ENCODE peak calls at places on chromosomes 12 and 14, in ten cellular contexts. T is choroid plexus epithelial cell; W is upper lobe of right lung; J is testis; I is GM12865; C is tibial nerve; R is pancreas; G is CD8-positive, alpha-beta T cell; S is thoracic aorta; Z is heart left ventricle. O is an unnamed sample.

GRCh38 chr12:47821346-47821706 is 1.6 kb upstream of the HDAC7 start:
- DNase-seq in S (no peak), I (no peak), Z (no peak), J (no peak), R (no peak), C (no peak), G (no peak), T (no peak), W (no peak), O (no peak)

GRCh38 chr12:62724285-62724684 is 210.7 kb downstream of the PPM1H start:
- DNase-seq in I (no peak), J (no peak), S (no peak), W (no peak), G (no peak), C (no peak), Z (no peak), T (no peak), R (no peak), O (no peak)

GRCh38 chr12:15546102-15546701 is 223.9 kb downstream of the PTPRO start:
- DNase-seq in T (no peak), J (no peak), S (no peak), R (no peak), I (peak), W (no peak), C (no peak), G (peak), Z (no peak), O (no peak)

GRCh38 chr12:127485528-127485927 is 781.4 kb upstream of the TMEM132C start:
- DNase-seq in C (no peak), S (no peak), R (no peak), T (peak), J (no peak), I (peak), G (no peak), W (no peak), Z (no peak), O (peak)

GRCh38 chr14:67371247-67372148 is 11.4 kb downstream of the EIF2S1 start:
- DNase-seq in Z (no peak), W (no peak), S (no peak), T (peak), I (no peak), J (no peak), G (no peak), C (no peak), R (no peak), O (no peak)

GRCh38 chr12:113305281-113305856 is 29.5 kb downstream of the SLC8B1 start:
- DNase-seq in S (no peak), G (no peak), R (no peak), C (no peak), J (no peak), I (no peak), Z (no peak), W (no peak), T (no peak), O (no peak)

GRCh38 chr12:18837025-18837424 is 99.1 kb downstream of the CAPZA3 start:
- DNase-seq in C (no peak), R (no peak), J (no peak), W (no peak), Z (no peak), I (no peak), T (no peak), S (no peak), G (no peak), O (no peak)

GRCh38 chr12:89988156-89988555 is 279.5 kb upstream of the ATP2B1 start:
- DNase-seq in G (no peak), J (no peak), R (no peak), I (no peak), Z (no peak), S (no peak), T (no peak), C (no peak), W (no peak), O (no peak)

GRCh38 chr12:92064420-92064819 is 81.2 kb downstream of the BTG1 start:
- DNase-seq in J (no peak), W (no peak), T (no peak), C (no peak), I (no peak), R (no peak), G (no peak), Z (no peak), S (no peak), O (no peak)

GRCh38 chr14:19947413-19948090 is 16.8 kb downstream of the OR4K1 start:
- DNase-seq in Z (no peak), G (no peak), W (no peak), S (no peak), I (no peak), R (no peak), T (no peak), J (no peak), C (no peak), O (no peak)

GRCh38 chr14:19949218-19949617 is 18.5 kb downstream of the OR4K1 start:
- DNase-seq in I (no peak), Z (no peak), S (no peak), W (no peak), T (no peak), C (no peak), G (no peak), R (no peak), J (no peak), O (no peak)
- H3K4me3 ChIP-seq in I (no peak), Z (no peak), S (no peak), W (no peak), T (no peak), C (no peak), G (no peak), R (no peak), J (no peak), O (no peak)

DNA sequence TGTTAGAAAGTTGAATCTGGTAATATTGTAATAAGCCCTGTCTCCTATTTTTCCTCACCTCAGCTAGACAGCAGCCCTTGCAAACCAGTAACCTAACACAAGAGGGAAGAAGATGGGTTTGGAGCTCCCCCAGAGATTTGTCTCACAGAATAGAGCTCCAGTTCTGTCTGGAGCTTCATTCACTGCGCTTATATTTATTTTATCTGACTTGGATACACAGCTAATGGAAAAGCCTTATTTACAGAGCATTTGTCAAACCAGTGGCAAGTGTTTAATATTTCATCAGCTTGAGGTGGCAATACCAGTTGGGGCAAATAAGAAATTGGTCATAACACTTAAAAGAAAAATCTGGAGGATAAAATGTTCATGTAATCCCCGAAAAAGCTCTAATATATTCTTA is 1094.0 kb downstream of the FSCB start:
- DNase-seq in I (no peak), T (no peak), G (no peak), R (no peak), C (no peak), Z (no peak), S (no peak), J (no peak), W (no peak), O (no peak)
- TF ChIP-seq CTCF in I (no peak), T (no peak), G (no peak), R (no peak), C (no peak), Z (no peak), S (no peak), J (no peak), W (no peak), O (no peak)

GRCh38 chr12:11794311-11794710 is 144.8 kb downstream of the ETV6 start:
- DNase-seq in S (no peak), G (no peak), Z (no peak), I (no peak), C (no peak), W (no peak), T (no peak), R (no peak), J (no peak), O (no peak)
- H3K4me3 ChIP-seq in S (peak), G (no peak), Z (peak), I (no peak), C (no peak), W (no peak), T (no peak), R (no peak), J (no peak), O (no peak)

DNA sequence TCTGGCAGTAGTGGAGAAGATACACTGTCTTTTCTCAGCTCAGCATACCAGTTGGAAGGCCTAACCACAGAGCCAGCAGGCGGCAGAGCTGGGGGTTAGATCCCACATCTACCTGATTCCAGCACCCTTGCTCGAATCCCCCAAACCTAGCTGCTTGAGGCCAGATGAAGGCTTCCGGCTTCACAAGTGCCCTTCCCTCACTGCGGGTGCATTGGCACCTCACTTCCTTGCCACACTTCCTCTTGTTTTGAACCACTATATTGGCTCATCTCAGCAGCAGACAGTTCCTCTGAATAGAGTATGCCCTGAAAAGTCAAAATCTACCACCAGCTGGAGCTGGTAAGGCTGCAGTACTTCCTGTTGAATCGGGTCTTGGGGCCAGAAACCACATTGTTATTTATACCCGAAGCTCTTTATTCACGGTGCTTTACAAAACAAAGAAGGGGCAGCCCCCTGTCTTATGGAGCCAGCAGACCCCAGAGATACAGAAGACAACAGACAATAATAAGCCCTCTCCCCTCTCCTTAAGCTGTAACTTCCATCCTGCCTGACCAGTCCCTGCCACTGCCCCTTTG is 233.7 kb downstream of the EFCAB11 start:
- DNase-seq in T (no peak), R (no peak), J (no peak), S (no peak), G (peak), Z (peak), I (peak), W (peak), C (peak), O (no peak)
- TF ChIP-seq CTCF in T (no peak), R (no peak), J (no peak), S (no peak), G (no peak), Z (no peak), I (no peak), W (no peak), C (no peak), O (no peak)

GRCh38 chr12:121797937-121798801 is 4.7 kb upstream of the RHOF start:
- DNase-seq in R (peak), G (no peak), C (peak), S (no peak), T (peak), W (peak), Z (peak), J (peak), I (no peak), O (no peak)
- H3K4me3 ChIP-seq in R (peak), G (peak), C (peak), S (peak), T (peak), W (peak), Z (no peak), J (no peak), I (no peak), O (peak)

GRCh38 chr14:75806247-75806876 is 145.3 kb downstream of the TTLL5 start:
- DNase-seq in R (no peak), T (peak), I (no peak), C (no peak), J (no peak), S (no peak), W (no peak), G (no peak), Z (peak), O (no peak)

GRCh38 chr14:75803768-75804167 is 142.7 kb downstream of the TTLL5 start:
- DNase-seq in C (no peak), Z (no peak), T (no peak), J (peak), S (no peak), R (peak), I (no peak), W (no peak), G (no peak), O (no peak)

GRCh38 chr14:75804570-75805275 is 143.7 kb downstream of the TTLL5 start:
- DNase-seq in S (no peak), J (no peak), I (no peak), R (no peak), T (no peak), G (no peak), C (no peak), W (no peak), Z (no peak), O (no peak)

GRCh38 chr14:75805646-75806045 is 144.6 kb downstream of the TTLL5 start:
- DNase-seq in J (no peak), I (no peak), G (no peak), R (no peak), T (no peak), Z (no peak), W (no peak), S (no peak), C (no peak), O (no peak)

DNA sequence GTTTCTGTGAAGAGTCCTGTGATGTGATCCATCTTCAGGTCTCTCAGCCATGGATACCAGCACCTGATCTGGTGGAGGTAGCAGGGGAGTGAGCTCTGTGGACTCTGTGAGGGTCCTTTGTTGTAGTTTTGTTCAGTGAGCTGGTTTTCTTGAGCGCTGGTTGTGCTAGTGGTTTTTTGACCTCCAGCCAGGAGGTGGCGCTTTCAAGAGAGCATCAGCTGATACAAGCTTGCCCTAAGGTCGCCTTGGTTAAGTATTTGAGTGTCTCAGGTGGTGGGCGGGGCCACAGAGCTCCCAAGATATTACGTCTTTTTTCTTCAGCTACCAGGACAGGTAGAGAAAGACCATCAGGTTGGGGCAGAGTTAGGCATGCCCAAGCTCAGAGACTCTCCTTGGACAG is 139.7 kb downstream of the TTLL5 start:
- DNase-seq in C (no peak), G (no peak), W (no peak), T (no peak), J (peak), R (peak), S (no peak), Z (no peak), I (no peak), O (no peak)
- TF ChIP-seq CTCF in C (no peak), G (no peak), W (no peak), T (no peak), J (no peak), R (no peak), S (no peak), Z (no peak), I (no peak), O (peak)

GRCh38 chr12:77667101-77667500 is 163.6 kb upstream of the NAV3 start:
- DNase-seq in I (no peak), T (peak), R (no peak), J (no peak), W (peak), C (no peak), Z (no peak), G (no peak), S (no peak), O (no peak)
- H3K4me3 ChIP-seq in I (no peak), T (no peak), R (no peak), J (no peak), W (no peak), C (no peak), Z (no peak), G (no peak), S (no peak), O (no peak)

DNA sequence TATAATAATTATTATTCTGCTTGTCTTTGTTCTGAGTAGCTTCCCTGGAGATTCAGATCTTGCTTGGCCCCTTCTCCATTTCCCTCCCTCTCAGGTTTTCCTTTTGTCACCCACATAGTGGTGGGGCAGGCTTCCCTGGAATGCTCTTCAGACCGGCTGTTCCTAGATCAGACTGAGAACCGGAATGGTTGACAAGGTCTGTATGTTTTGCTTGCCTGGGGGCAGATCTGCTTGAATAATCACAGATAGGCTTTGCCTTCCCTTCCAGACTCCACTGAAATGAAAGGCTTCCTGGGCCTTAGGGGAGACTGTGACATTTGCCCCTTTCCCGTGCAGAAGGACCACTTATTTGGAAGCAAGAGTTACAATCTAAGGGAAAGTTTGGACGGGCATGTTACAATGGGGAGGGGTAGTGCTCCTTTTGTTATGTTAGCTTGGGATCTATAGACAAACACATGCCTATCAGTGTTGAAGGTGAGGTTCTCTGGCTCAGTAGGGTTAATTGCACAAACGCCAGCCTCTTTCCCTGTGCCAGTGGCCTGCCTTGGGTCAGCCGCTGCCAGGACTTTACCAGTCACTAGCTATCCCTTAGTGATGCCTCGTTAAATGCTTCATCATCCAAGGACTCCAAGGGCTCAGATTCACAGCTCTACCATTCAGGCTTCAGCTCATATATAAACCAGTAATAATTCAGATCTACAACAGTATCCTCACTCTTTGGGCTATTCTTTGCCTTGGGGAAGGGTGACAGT is 178.6 kb downstream of the SNAPC1 start:
- DNase-seq in J (no peak), I (no peak), W (no peak), R (no peak), S (no peak), Z (no peak), T (no peak), G (no peak), C (no peak), O (no peak)
- TF ChIP-seq CTCF in J (no peak), I (no peak), W (no peak), R (no peak), S (no peak), Z (no peak), T (no peak), G (no peak), C (no peak), O (no peak)